ENCODE peak calls at places on chromosomes 3 and 15, in seven cellular contexts. One of them, this sample, is unnamed.

GRCh38 chr3:103295974-103296570 is 861.3 kb downstream of the ZPLD1 start:
- DNase-seq in fibroblast of lung: peak
- DNase-seq in AG04449: no peak
- DNase-seq in endothelial cell of umbilical vein: no peak
- DNase-seq in AG09309: peak
- DNase-seq in fibroblast of pulmonary artery: peak
- DNase-seq in PC-3: peak
- DNase-seq in this sample: no peak

GRCh38 chr3:138451595-138452162 is 17.3 kb downstream of the ESYT3 start:
- DNase-seq in fibroblast of pulmonary artery: no peak
- DNase-seq in AG04449: no peak
- DNase-seq in fibroblast of lung: no peak
- DNase-seq in PC-3: no peak
- DNase-seq in endothelial cell of umbilical vein: no peak
- DNase-seq in AG09309: no peak
- DNase-seq in this sample: no peak

GRCh38 chr3:134252766-134253165 is 2.1 kb upstream of the RYK start:
- DNase-seq in AG09309: no peak
- DNase-seq in endothelial cell of umbilical vein: no peak
- DNase-seq in fibroblast of lung: no peak
- DNase-seq in AG04449: no peak
- DNase-seq in fibroblast of pulmonary artery: no peak
- DNase-seq in PC-3: no peak
- DNase-seq in this sample: no peak

GRCh38 chr15:90638241-90638691 is 78.9 kb upstream of the BLM start:
- DNase-seq in AG04449: no peak
- DNase-seq in endothelial cell of umbilical vein: no peak
- DNase-seq in fibroblast of lung: no peak
- DNase-seq in PC-3: no peak
- DNase-seq in AG09309: no peak
- DNase-seq in fibroblast of pulmonary artery: no peak
- DNase-seq in this sample: no peak

GRCh38 chr3:54781728-54782127 is 146.1 kb downstream of the LRTM1 start:
- DNase-seq in AG09309: no peak
- DNase-seq in PC-3: no peak
- DNase-seq in endothelial cell of umbilical vein: no peak
- DNase-seq in fibroblast of pulmonary artery: no peak
- DNase-seq in fibroblast of lung: no peak
- DNase-seq in AG04449: no peak
- DNase-seq in this sample: no peak

GRCh38 chr3:95319921-95320494 is 1257.1 kb downstream of the NSUN3 start:
- DNase-seq in endothelial cell of umbilical vein: no peak
- DNase-seq in AG04449: no peak
- DNase-seq in fibroblast of pulmonary artery: peak
- DNase-seq in PC-3: no peak
- DNase-seq in fibroblast of lung: peak
- DNase-seq in AG09309: no peak
- DNase-seq in this sample: peak

GRCh38 chr15:67164811-67165652 is 89.4 kb downstream of the AAGAB start:
- DNase-seq in fibroblast of pulmonary artery: peak
- DNase-seq in endothelial cell of umbilical vein: peak
- DNase-seq in AG09309: no peak
- DNase-seq in AG04449: no peak
- DNase-seq in fibroblast of lung: peak
- DNase-seq in PC-3: no peak
- DNase-seq in this sample: no peak

GRCh38 chr15:44788748-44789147 is 52.4 kb downstream of the TRIM69 start:
- DNase-seq in fibroblast of pulmonary artery: no peak
- DNase-seq in endothelial cell of umbilical vein: peak
- DNase-seq in AG04449: no peak
- DNase-seq in AG09309: no peak
- DNase-seq in PC-3: no peak
- DNase-seq in fibroblast of lung: peak
- DNase-seq in this sample: no peak

GRCh38 chr3:190059242-190059590 is 61.5 kb downstream of the P3H2 start:
- DNase-seq in AG04449: no peak
- DNase-seq in PC-3: no peak
- DNase-seq in endothelial cell of umbilical vein: no peak
- DNase-seq in AG09309: no peak
- DNase-seq in fibroblast of pulmonary artery: peak
- DNase-seq in fibroblast of lung: peak
- DNase-seq in this sample: no peak

GRCh38 chr3:107268461-107268860 is 108.8 kb upstream of the CCDC54 start:
- DNase-seq in fibroblast of pulmonary artery: no peak
- DNase-seq in fibroblast of lung: no peak
- DNase-seq in endothelial cell of umbilical vein: no peak
- DNase-seq in AG04449: no peak
- DNase-seq in AG09309: no peak
- DNase-seq in PC-3: no peak
- DNase-seq in this sample: no peak

GRCh38 chr3:107265526-107265925 is 111.7 kb upstream of the CCDC54 start:
- DNase-seq in fibroblast of lung: no peak
- DNase-seq in endothelial cell of umbilical vein: no peak
- DNase-seq in AG04449: no peak
- DNase-seq in PC-3: no peak
- DNase-seq in fibroblast of pulmonary artery: no peak
- DNase-seq in AG09309: no peak
- DNase-seq in this sample: no peak

GRCh38 chr3:107264888-107265287 is 112.4 kb upstream of the CCDC54 start:
- DNase-seq in fibroblast of pulmonary artery: no peak
- DNase-seq in AG04449: no peak
- DNase-seq in fibroblast of lung: peak
- DNase-seq in endothelial cell of umbilical vein: peak
- DNase-seq in AG09309: no peak
- DNase-seq in PC-3: no peak
- DNase-seq in this sample: no peak

GRCh38 chr3:107260221-107260620 is 117.0 kb upstream of the CCDC54 start:
- DNase-seq in PC-3: no peak
- DNase-seq in fibroblast of lung: no peak
- DNase-seq in endothelial cell of umbilical vein: no peak
- DNase-seq in fibroblast of pulmonary artery: no peak
- DNase-seq in AG04449: no peak
- DNase-seq in AG09309: no peak
- DNase-seq in this sample: no peak

DNA sequence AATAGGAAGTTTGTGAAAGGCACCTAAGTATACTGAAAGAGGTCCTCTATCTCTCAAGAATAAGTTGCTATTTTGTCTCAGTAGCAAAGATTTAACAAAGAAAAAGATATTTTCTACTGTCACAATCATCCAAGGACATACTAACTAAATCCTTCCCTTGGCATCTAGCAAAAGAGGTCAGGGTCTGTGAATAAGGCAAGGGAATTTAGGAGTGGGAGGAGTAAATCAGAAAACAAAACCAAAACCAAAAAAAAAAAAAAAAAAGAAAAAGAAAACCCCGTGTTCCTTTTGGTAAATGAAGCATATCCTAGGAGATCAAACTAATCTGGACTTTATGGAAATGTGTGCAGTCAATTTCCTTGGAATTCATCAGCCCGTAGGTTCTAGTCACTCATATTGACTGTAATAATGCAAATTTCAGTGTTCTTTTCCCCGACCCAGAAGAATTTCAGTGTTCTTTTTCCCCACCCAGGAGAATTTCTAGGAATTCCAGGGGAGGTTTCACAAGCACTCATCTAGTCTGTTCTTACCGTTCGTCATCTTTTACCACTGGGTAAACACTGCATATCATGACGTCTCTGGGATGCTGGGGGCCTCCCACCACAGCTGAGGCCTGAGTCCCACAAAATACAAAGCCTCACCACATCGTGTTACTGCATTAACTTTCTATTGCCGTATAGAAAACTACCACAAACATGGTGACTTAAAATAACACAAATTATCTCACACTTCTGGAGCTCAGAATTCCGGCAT is 113.8 kb upstream of the CCDC54 start:
- DNase-seq in PC-3: no peak
- DNase-seq in AG09309: no peak
- DNase-seq in AG04449: no peak
- DNase-seq in fibroblast of pulmonary artery: peak
- DNase-seq in endothelial cell of umbilical vein: no peak
- DNase-seq in fibroblast of lung: peak
- DNase-seq in this sample: no peak
- H3K4me3 ChIP-seq in PC-3: no peak
- H3K4me3 ChIP-seq in AG09309: peak
- H3K4me3 ChIP-seq in AG04449: no peak
- H3K4me3 ChIP-seq in fibroblast of pulmonary artery: peak
- H3K4me3 ChIP-seq in endothelial cell of umbilical vein: no peak
- H3K4me3 ChIP-seq in fibroblast of lung: no peak
- H3K4me3 ChIP-seq in this sample: no peak

GRCh38 chr15:42092666-42093445 is 1.5 kb downstream of the PLA2G4D start:
- DNase-seq in fibroblast of lung: no peak
- DNase-seq in endothelial cell of umbilical vein: no peak
- DNase-seq in AG04449: no peak
- DNase-seq in AG09309: no peak
- DNase-seq in PC-3: no peak
- DNase-seq in fibroblast of pulmonary artery: no peak
- DNase-seq in this sample: no peak

GRCh38 chr15:42091753-42092665 is 2.4 kb downstream of the PLA2G4D start:
- DNase-seq in PC-3: peak
- DNase-seq in fibroblast of pulmonary artery: no peak
- DNase-seq in endothelial cell of umbilical vein: no peak
- DNase-seq in fibroblast of lung: no peak
- DNase-seq in AG04449: no peak
- DNase-seq in AG09309: no peak
- DNase-seq in this sample: no peak

GRCh38 chr15:42093966-42094365 is 396 bp downstream of the PLA2G4D start:
- DNase-seq in PC-3: no peak
- DNase-seq in AG09309: no peak
- DNase-seq in endothelial cell of umbilical vein: no peak
- DNase-seq in fibroblast of lung: no peak
- DNase-seq in fibroblast of pulmonary artery: no peak
- DNase-seq in AG04449: no peak
- DNase-seq in this sample: no peak

GRCh38 chr15:42097018-42097417 is 2.7 kb upstream of the PLA2G4D start:
- DNase-seq in endothelial cell of umbilical vein: no peak
- DNase-seq in AG04449: no peak
- DNase-seq in PC-3: no peak
- DNase-seq in fibroblast of pulmonary artery: no peak
- DNase-seq in AG09309: no peak
- DNase-seq in fibroblast of lung: no peak
- DNase-seq in this sample: no peak

GRCh38 chr15:42094512-42094963 is at the start of gene PLA2G4D:
- DNase-seq in fibroblast of lung: no peak
- DNase-seq in AG04449: no peak
- DNase-seq in AG09309: no peak
- DNase-seq in endothelial cell of umbilical vein: no peak
- DNase-seq in PC-3: peak
- DNase-seq in fibroblast of pulmonary artery: no peak
- DNase-seq in this sample: no peak
- TF ChIP-seq CTCF in fibroblast of lung: no peak
- TF ChIP-seq CTCF in AG04449: no peak
- TF ChIP-seq CTCF in AG09309: no peak
- TF ChIP-seq CTCF in endothelial cell of umbilical vein: no peak
- TF ChIP-seq CTCF in PC-3: peak
- TF ChIP-seq CTCF in fibroblast of pulmonary artery: no peak
- TF ChIP-seq CTCF in this sample: no peak

GRCh38 chr3:128784843-128785242 is 58.9 kb downstream of the RAB7A start:
- DNase-seq in fibroblast of lung: no peak
- DNase-seq in AG09309: no peak
- DNase-seq in AG04449: no peak
- DNase-seq in PC-3: no peak
- DNase-seq in endothelial cell of umbilical vein: no peak
- DNase-seq in fibroblast of pulmonary artery: no peak
- DNase-seq in this sample: no peak

GRCh38 chr3:128788268-128788869 is 62.4 kb downstream of the RAB7A start:
- DNase-seq in AG09309: no peak
- DNase-seq in fibroblast of lung: no peak
- DNase-seq in AG04449: no peak
- DNase-seq in fibroblast of pulmonary artery: no peak
- DNase-seq in endothelial cell of umbilical vein: no peak
- DNase-seq in PC-3: no peak
- DNase-seq in this sample: no peak

GRCh38 chr3:128784228-128784627 is 58.2 kb downstream of the RAB7A start:
- DNase-seq in endothelial cell of umbilical vein: peak
- DNase-seq in fibroblast of lung: no peak
- DNase-seq in AG04449: no peak
- DNase-seq in AG09309: no peak
- DNase-seq in PC-3: no peak
- DNase-seq in fibroblast of pulmonary artery: no peak
- DNase-seq in this sample: no peak

GRCh38 chr3:128787256-128788253 is 61.6 kb downstream of the RAB7A start:
- DNase-seq in fibroblast of lung: peak
- DNase-seq in AG09309: no peak
- DNase-seq in fibroblast of pulmonary artery: peak
- DNase-seq in PC-3: peak
- DNase-seq in AG04449: no peak
- DNase-seq in endothelial cell of umbilical vein: no peak
- DNase-seq in this sample: peak

DNA sequence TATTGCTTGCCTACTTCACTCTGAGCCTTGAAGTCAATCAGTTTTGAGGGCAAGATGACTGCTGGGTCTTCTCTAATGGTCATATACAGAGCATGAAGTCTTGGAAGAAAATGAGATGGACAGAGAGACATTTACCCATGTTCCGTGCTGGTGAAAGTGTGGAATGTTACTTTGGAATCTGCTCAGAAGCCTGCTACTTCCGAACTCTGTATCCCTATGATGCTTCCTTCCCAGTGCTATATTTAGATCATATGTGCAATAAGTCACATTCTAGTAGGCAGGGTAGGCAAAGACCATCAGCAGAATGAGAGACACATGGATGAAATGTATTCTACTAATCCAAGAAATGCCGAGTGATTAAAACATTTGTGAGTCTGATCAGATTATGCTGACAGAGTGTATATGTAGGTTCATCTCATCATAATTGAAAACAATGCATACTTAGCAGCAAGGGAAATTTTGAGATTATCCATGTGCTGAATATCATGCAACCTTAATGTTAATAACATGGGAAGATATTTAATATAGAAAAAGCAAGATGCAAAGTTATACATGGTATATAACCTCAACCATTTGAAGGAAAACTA is 60.5 kb downstream of the RAB7A start:
- DNase-seq in AG04449: no peak
- DNase-seq in fibroblast of lung: peak
- DNase-seq in endothelial cell of umbilical vein: peak
- DNase-seq in AG09309: no peak
- DNase-seq in fibroblast of pulmonary artery: peak
- DNase-seq in PC-3: no peak
- DNase-seq in this sample: no peak
- H3K4me3 ChIP-seq in AG04449: no peak
- H3K4me3 ChIP-seq in fibroblast of lung: no peak
- H3K4me3 ChIP-seq in endothelial cell of umbilical vein: no peak
- H3K4me3 ChIP-seq in AG09309: no peak
- H3K4me3 ChIP-seq in fibroblast of pulmonary artery: no peak
- H3K4me3 ChIP-seq in PC-3: no peak
- H3K4me3 ChIP-seq in this sample: no peak

GRCh38 chr3:188834349-188834748 is 337.4 kb upstream of the TPRG1 start:
- DNase-seq in endothelial cell of umbilical vein: no peak
- DNase-seq in fibroblast of pulmonary artery: no peak
- DNase-seq in fibroblast of lung: no peak
- DNase-seq in AG09309: no peak
- DNase-seq in AG04449: no peak
- DNase-seq in PC-3: peak
- DNase-seq in this sample: no peak
- TF ChIP-seq CTCF in endothelial cell of umbilical vein: no peak
- TF ChIP-seq CTCF in fibroblast of pulmonary artery: no peak
- TF ChIP-seq CTCF in fibroblast of lung: no peak
- TF ChIP-seq CTCF in AG09309: no peak
- TF ChIP-seq CTCF in AG04449: no peak
- TF ChIP-seq CTCF in PC-3: peak
- TF ChIP-seq CTCF in this sample: no peak

This sample was measured in kidney epithelial cell.